ENCODE peak calls at places on chromosomes 13 and 19, in nine cellular contexts. A is right atrium auricular region; D is fibroblast of the aortic adventitia; J is AG09319; Z is endothelial cell of umbilical vein; W is AG04450; N is HCT116; T is CD8-positive, alpha-beta T cell; B is suprapubic skin. K is an unnamed sample.

GRCh38 chr13:76872686-76873085 is 13.5 kb downstream of the KCTD12 start:
- DNase-seq in A (no peak), D (no peak), J (no peak), Z (no peak), W (no peak), N (no peak), T (no peak), B (no peak), K (no peak)

GRCh38 chr19:34274827-34275625 is 20.7 kb downstream of the GARRE1 start:
- DNase-seq in A (no peak), D (peak; percentile 97), J (peak; percentile 70), Z (peak; percentile 69), W (peak; percentile 72), N (no peak), T (no peak), B (no peak), K (no peak)

GRCh38 chr19:44112802-44113137 is 429 bp upstream of the ZNF225 start:
- DNase-seq in A (no peak), D (no peak), J (no peak), Z (no peak), W (no peak), N (no peak), T (no peak), B (no peak), K (no peak)

GRCh38 chr19:28988066-28988465 is 224.9 kb downstream of the UQCRFS1 start:
- DNase-seq in A (no peak), D (no peak), J (no peak), Z (no peak), W (no peak), N (no peak), T (no peak), B (no peak), K (no peak)

GRCh38 chr19:51525731-51526130 is 5.7 kb downstream of the SIGLEC6 start:
- DNase-seq in A (no peak), D (no peak), J (no peak), Z (no peak), W (no peak), N (no peak), T (no peak), B (no peak), K (no peak)

GRCh38 chr13:89650226-89650625 is 1697.3 kb upstream of the MIR17HG start:
- DNase-seq in A (no peak), D (no peak), J (no peak), Z (no peak), W (no peak), N (no peak), T (no peak), B (no peak), K (no peak)

GRCh38 chr13:114131581-114132418 is 623 bp downstream of the RASA3 start:
- DNase-seq in A (peak; percentile 56), D (peak; percentile 35), J (no peak), Z (no peak), W (no peak), N (no peak), T (no peak), B (no peak), K (no peak)

GRCh38 chr19:3136684-3137055 is 837 bp downstream of the GNA15 start:
- DNase-seq in A (no peak), D (no peak), J (no peak), Z (no peak), W (no peak), N (no peak), T (no peak), B (no peak), K (no peak)

GRCh38 chr19:16258440-16258903 is 60.8 kb downstream of the AP1M1 start:
- DNase-seq in A (peak; percentile 85), D (no peak), J (no peak), Z (peak; percentile 94), W (no peak), N (no peak), T (no peak), B (peak; percentile 82), K (no peak)

GRCh38 chr13:20475927-20476691 is 49.5 kb downstream of the CRYL1 start:
- DNase-seq in A (no peak), D (no peak), J (no peak), Z (no peak), W (no peak), N (no peak), T (peak; percentile 59), B (no peak), K (no peak)

GRCh38 chr13:77386880-77387606 is 60.1 kb upstream of the MYCBP2 start:
- DNase-seq in A (no peak), D (peak; percentile 73), J (peak; percentile 54), Z (no peak), W (no peak), N (no peak), T (no peak), B (peak; percentile 65), K (no peak)

GRCh38 chr13:46355906-46356305 is 31.1 kb downstream of the RUBCNL start:
- DNase-seq in A (no peak), D (no peak), J (no peak), Z (no peak), W (no peak), N (no peak), T (no peak), B (no peak), K (no peak)

GRCh38 chr13:25587581-25587980 is 215.8 kb downstream of the ATP8A2 start:
- DNase-seq in A (no peak), D (no peak), J (no peak), Z (no peak), W (no peak), N (no peak), T (no peak), B (no peak), K (no peak)

DNA sequence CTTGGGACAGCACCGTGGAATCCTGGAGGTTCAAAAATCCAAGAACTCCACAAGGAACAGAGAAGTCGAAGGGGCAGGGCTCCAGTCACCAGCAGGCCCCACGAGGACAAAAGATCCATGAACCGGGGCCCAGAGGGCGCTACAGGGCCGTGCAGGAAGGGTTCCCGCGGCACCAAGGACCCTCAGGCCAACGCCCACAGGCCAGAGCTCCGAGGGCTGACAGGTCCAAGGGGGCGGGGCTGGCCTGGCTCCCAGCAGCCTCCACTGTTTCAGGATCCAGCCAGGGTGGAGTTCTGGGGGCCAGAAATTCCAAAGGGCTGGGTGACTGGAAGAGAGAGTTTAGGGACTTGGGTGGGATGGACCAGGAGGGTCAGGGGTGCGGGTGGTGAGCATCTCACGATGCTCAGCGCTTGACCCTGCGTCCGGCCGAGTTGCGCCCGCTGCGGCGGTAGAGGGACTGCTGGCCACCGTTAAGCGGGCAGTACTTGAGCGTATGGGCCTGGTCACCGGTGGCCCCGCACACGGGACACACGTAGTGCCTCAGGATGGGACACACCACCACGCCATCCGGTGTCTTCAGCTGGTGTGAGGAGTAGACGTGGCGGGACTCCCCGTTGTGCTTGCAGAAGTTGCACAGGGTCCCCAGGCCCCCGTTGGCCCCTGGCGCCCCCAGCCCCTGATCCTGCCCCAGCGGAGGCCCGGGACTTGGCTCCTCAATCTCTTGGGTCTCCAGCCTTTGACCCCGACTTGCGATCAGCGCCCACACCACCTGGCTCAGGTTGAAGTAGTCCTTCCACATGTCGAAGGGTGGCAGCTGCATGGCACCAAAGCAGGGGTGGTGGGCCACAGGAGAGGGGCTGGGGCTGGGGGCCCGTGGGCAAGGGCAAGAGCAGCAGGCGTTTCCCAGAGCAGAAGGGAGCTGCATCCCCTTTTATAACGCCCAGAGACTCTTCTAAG is at the start of gene NANOS2:
- DNase-seq in A (no peak), D (peak; percentile 37), J (no peak), Z (peak; percentile 32), W (no peak), N (peak; percentile 56), T (no peak), B (no peak), K (no peak)
- TF ChIP-seq CTCF in A (no peak), D (peak; percentile 36), J (no peak), Z (peak; percentile 40), W (no peak), N (peak; percentile 55), T (no peak), B (no peak), K (peak; percentile 42)

GRCh38 chr19:48085904-48086864 is 24.4 kb downstream of the PLA2G4C start:
- DNase-seq in A (no peak), D (no peak), J (no peak), Z (no peak), W (no peak), N (no peak), T (no peak), B (no peak), K (no peak)
- TF ChIP-seq CTCF in A (no peak), D (no peak), J (no peak), Z (no peak), W (no peak), N (peak; percentile 46), T (no peak), B (no peak), K (peak; percentile 31)

DNA sequence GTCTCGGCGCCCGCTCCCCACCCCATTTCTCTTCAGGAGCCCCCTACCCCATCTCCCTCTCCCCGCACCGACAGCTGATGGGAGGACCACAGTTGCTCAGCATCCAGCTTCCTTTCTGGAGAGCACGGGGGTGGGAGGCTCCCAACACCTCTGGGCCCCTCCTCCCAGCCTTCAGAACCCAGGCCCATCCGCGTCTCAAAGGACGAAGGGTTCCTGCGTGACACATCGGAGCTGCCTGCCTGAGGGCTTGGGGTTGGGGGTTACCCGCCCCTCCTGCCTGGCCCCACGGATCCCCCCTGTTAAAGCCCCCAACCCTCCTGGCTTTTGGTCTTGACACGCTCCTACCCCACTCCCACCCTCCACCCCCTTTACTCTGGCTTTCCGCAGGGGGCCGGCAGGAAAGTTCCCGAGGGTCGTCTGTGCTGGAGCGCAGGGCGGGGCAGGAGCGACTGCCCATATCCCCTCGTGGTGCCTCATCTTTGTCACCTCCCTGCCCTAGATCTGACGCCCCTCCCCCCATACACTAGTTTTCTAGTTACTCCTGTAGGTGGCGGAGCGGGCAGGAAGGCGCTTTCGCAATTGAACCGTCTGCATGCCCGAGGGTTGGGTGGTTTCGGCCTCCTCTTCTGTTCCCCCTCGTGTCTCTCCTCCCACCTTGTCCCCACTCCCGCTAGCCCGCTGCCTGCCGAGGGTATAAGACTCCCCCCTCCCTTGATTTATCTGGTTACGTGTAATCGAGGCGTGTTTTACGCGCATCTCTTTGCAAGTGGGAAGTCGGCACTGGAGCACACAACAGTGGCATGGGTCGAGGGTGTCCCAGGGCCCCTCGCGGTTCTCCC is 922 bp downstream of the TRAPPC5 start:
- DNase-seq in A (peak; percentile 87), D (peak; percentile 74), J (peak; percentile 44), Z (peak; percentile 62), W (peak; percentile 21), N (peak; percentile 59), T (peak; percentile 66), B (peak; percentile 90), K (no peak)
- TF ChIP-seq CTCF in A (no peak), D (peak; percentile 75), J (peak; percentile 68), Z (peak; percentile 40), W (peak; percentile 68), N (peak; percentile 61), T (peak; percentile 57), B (peak; percentile 55), K (peak; percentile 65)

DNA sequence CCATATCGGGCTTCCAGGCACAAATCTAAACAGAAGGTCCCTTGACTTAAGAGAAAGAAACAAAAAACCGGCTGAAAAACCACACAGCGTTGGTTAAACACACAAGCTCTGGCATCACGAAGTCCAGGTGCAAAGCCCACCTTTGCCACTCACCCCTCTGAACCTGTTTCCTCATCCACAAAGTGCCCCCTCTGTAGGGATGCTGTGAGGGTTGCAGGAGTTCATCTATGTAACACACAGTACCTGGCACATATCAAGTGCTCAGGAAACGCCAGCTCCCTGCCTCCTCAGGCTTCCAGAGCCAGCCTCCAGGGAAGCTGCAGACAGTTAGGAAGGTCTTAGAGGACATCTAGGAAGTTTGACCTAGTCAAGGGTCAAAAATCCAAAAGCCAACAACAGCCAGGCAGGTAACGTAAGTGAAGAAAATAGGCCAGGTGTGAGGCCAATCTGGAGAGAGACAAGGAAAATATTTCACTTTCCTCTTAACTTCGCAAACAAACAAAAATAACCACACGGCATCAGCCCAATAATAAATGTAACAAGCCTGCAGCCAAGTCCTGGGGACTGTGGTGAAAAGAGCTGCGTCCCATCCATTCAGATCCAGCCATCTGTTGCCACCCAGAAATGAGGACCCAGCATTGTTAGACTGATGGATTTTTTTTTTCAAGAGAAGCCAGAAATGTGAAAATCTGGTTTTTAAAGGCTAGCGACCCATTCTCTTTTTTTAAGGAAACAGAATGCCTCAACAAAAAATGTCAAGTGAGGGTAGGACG is 10.0 kb downstream of the KDELR1 start:
- DNase-seq in A (no peak), D (no peak), J (no peak), Z (no peak), W (no peak), N (no peak), T (no peak), B (no peak), K (no peak)
- TF ChIP-seq CTCF in A (no peak), D (no peak), J (no peak), Z (no peak), W (no peak), N (no peak), T (no peak), B (no peak), K (no peak)

K was measured in type B pancreatic cell.